ENCODE peak calls at places on chromosome 19, in four cellular contexts. C is WTC11, T is heart right ventricle, H is body of pancreas. E is an unnamed sample.

GRCh38 chr19:2627319-2627829 is 75.1 kb downstream of the GNG7 start:
- DNase-seq in C (no peak), T (peak; percentile 65), H (peak; percentile 94), E (peak; percentile 96)

GRCh38 chr19:33685541-33685940 is 63.8 kb downstream of the CHST8 start:
- DNase-seq in C (peak; percentile 2), T (no peak), H (no peak), E (no peak)

GRCh38 chr19:461664-462551 is 1.1 kb upstream of the SHC2 start:
- DNase-seq in C (peak; percentile 69), T (peak; percentile 40), H (peak; percentile 92), E (peak; percentile 84)

GRCh38 chr19:58157045-58157728 is 6.6 kb upstream of the ZNF329 start:
- DNase-seq in C (peak; percentile 36), T (no peak), H (no peak), E (no peak)

GRCh38 chr19:4640247-4641000 is 1.1 kb downstream of the TNFAIP8L1 start:
- DNase-seq in C (no peak), T (no peak), H (no peak), E (no peak)

GRCh38 chr19:1618157-1619093 is 13.2 kb upstream of the UQCR11 start:
- DNase-seq in C (peak; percentile 72), T (no peak), H (peak; percentile 66), E (no peak)

GRCh38 chr19:845707-846481 is 5.1 kb downstream of the PRTN3 start:
- DNase-seq in C (no peak), T (no peak), H (no peak), E (no peak)

GRCh38 chr19:17260842-17261325 is 3.7 kb downstream of the USHBP1 start:
- DNase-seq in C (peak; percentile 94), T (peak; percentile 86), H (peak; percentile 88), E (peak; percentile 89)

GRCh38 chr19:50178859-50179537 is 15.9 kb upstream of the IZUMO2 start:
- DNase-seq in C (no peak), T (no peak), H (no peak), E (no peak)

GRCh38 chr19:35669974-35670373 is 3.7 kb downstream of the UPK1A start:
- DNase-seq in C (no peak), T (no peak), H (no peak), E (no peak)

GRCh38 chr19:49497047-49497789 is 984 bp downstream of the RPS11 start:
- DNase-seq in C (peak; percentile 52), T (peak; percentile 32), H (peak; percentile 80), E (peak; percentile 79)

GRCh38 chr19:4581381-4582111 is 22.1 kb upstream of the SEMA6B start:
- DNase-seq in C (peak; percentile 64), T (no peak), H (no peak), E (no peak)